ENCODE peak calls at places on chromosomes 6 and 20, in seven cellular contexts. One of them, this sample, is unnamed.

GRCh38 chr6:133814797-133815196 is 74.1 kb upstream of the TCF21 start:
- DNase-seq in stomach: no peak
- DNase-seq in esophagus muscularis mucosa: no peak
- DNase-seq in A549: no peak
- DNase-seq in GM12878: no peak
- DNase-seq in sigmoid colon: peak
- DNase-seq in ovary: peak
- DNase-seq in this sample: no peak

GRCh38 chr6:164023535-164023934 is 609.0 kb downstream of the QKI start:
- DNase-seq in esophagus muscularis mucosa: peak
- DNase-seq in stomach: no peak
- DNase-seq in ovary: no peak
- DNase-seq in GM12878: no peak
- DNase-seq in A549: no peak
- DNase-seq in sigmoid colon: no peak
- DNase-seq in this sample: no peak

GRCh38 chr6:159169557-159170332 is 545 bp downstream of the FNDC1 start:
- DNase-seq in GM12878: no peak
- DNase-seq in esophagus muscularis mucosa: no peak
- DNase-seq in ovary: no peak
- DNase-seq in stomach: no peak
- DNase-seq in A549: peak
- DNase-seq in sigmoid colon: peak
- DNase-seq in this sample: no peak

GRCh38 chr20:25539742-25540201 is 45.6 kb downstream of the NINL start:
- DNase-seq in stomach: no peak
- DNase-seq in GM12878: no peak
- DNase-seq in ovary: no peak
- DNase-seq in esophagus muscularis mucosa: no peak
- DNase-seq in sigmoid colon: no peak
- DNase-seq in A549: no peak
- DNase-seq in this sample: no peak

GRCh38 chr6:144659735-144660246 is 374.7 kb downstream of the UTRN start:
- DNase-seq in ovary: no peak
- DNase-seq in stomach: no peak
- DNase-seq in sigmoid colon: no peak
- DNase-seq in esophagus muscularis mucosa: no peak
- DNase-seq in A549: no peak
- DNase-seq in GM12878: no peak
- DNase-seq in this sample: no peak

GRCh38 chr20:57329608-57330221 is at the start of gene SPO11:
- DNase-seq in GM12878: no peak
- DNase-seq in A549: no peak
- DNase-seq in esophagus muscularis mucosa: peak
- DNase-seq in sigmoid colon: no peak
- DNase-seq in stomach: no peak
- DNase-seq in ovary: no peak
- DNase-seq in this sample: no peak

GRCh38 chr20:910840-911770 is 5.0 kb downstream of the ANGPT4 start:
- DNase-seq in esophagus muscularis mucosa: no peak
- DNase-seq in stomach: no peak
- DNase-seq in A549: no peak
- DNase-seq in sigmoid colon: no peak
- DNase-seq in GM12878: no peak
- DNase-seq in ovary: peak
- DNase-seq in this sample: peak

GRCh38 chr6:85323435-85324040 is 126.3 kb upstream of the NT5E start:
- DNase-seq in sigmoid colon: peak
- DNase-seq in GM12878: peak
- DNase-seq in stomach: peak
- DNase-seq in A549: peak
- DNase-seq in ovary: peak
- DNase-seq in esophagus muscularis mucosa: no peak
- DNase-seq in this sample: peak

GRCh38 chr6:104431096-104431495 is 428.6 kb downstream of the HACE1 start:
- DNase-seq in A549: no peak
- DNase-seq in ovary: no peak
- DNase-seq in esophagus muscularis mucosa: no peak
- DNase-seq in sigmoid colon: no peak
- DNase-seq in GM12878: no peak
- DNase-seq in stomach: no peak
- DNase-seq in this sample: no peak

GRCh38 chr6:119742188-119742803 is 392.7 kb upstream of the MAN1A1 start:
- DNase-seq in ovary: peak
- DNase-seq in sigmoid colon: no peak
- DNase-seq in GM12878: no peak
- DNase-seq in A549: no peak
- DNase-seq in esophagus muscularis mucosa: no peak
- DNase-seq in stomach: peak
- DNase-seq in this sample: peak

GRCh38 chr20:4875578-4876067 is 125.7 kb downstream of the SLC23A2 start:
- DNase-seq in A549: no peak
- DNase-seq in sigmoid colon: no peak
- DNase-seq in ovary: no peak
- DNase-seq in stomach: no peak
- DNase-seq in GM12878: peak
- DNase-seq in esophagus muscularis mucosa: no peak
- DNase-seq in this sample: no peak

GRCh38 chr20:63933646-63934045 is 22.6 kb downstream of the UCKL1 start:
- DNase-seq in A549: no peak
- DNase-seq in stomach: no peak
- DNase-seq in ovary: no peak
- DNase-seq in sigmoid colon: no peak
- DNase-seq in esophagus muscularis mucosa: no peak
- DNase-seq in GM12878: no peak
- DNase-seq in this sample: no peak

GRCh38 chr20:58851221-58851968 is 693 bp upstream of the GNAS-AS1 start:
- DNase-seq in GM12878: no peak
- DNase-seq in stomach: no peak
- DNase-seq in ovary: no peak
- DNase-seq in esophagus muscularis mucosa: no peak
- DNase-seq in A549: no peak
- DNase-seq in sigmoid colon: no peak
- DNase-seq in this sample: no peak

GRCh38 chr6:135344526-135344925 is 153.0 kb downstream of the AHI1 start:
- DNase-seq in stomach: no peak
- DNase-seq in sigmoid colon: no peak
- DNase-seq in A549: no peak
- DNase-seq in GM12878: no peak
- DNase-seq in ovary: no peak
- DNase-seq in esophagus muscularis mucosa: no peak
- DNase-seq in this sample: no peak

GRCh38 chr20:49725694-49726093 is 12.0 kb upstream of the B4GALT5 start:
- DNase-seq in esophagus muscularis mucosa: no peak
- DNase-seq in sigmoid colon: no peak
- DNase-seq in GM12878: no peak
- DNase-seq in ovary: no peak
- DNase-seq in stomach: no peak
- DNase-seq in A549: no peak
- DNase-seq in this sample: no peak

GRCh38 chr20:33666293-33667244 is at the start of gene ACTL10:
- DNase-seq in A549: no peak
- DNase-seq in ovary: peak
- DNase-seq in GM12878: peak
- DNase-seq in esophagus muscularis mucosa: peak
- DNase-seq in stomach: peak
- DNase-seq in sigmoid colon: peak
- DNase-seq in this sample: peak

GRCh38 chr20:63572071-63572787 is 1.8 kb downstream of the HELZ2 start:
- DNase-seq in ovary: no peak
- DNase-seq in GM12878: no peak
- DNase-seq in sigmoid colon: no peak
- DNase-seq in stomach: no peak
- DNase-seq in esophagus muscularis mucosa: no peak
- DNase-seq in A549: no peak
- DNase-seq in this sample: no peak

GRCh38 chr6:112332274-112332673 is 14.9 kb upstream of the RFPL4B start:
- DNase-seq in stomach: no peak
- DNase-seq in sigmoid colon: no peak
- DNase-seq in A549: no peak
- DNase-seq in GM12878: no peak
- DNase-seq in ovary: no peak
- DNase-seq in esophagus muscularis mucosa: no peak
- DNase-seq in this sample: no peak

GRCh38 chr6:112330071-112330876 is 16.9 kb upstream of the RFPL4B start:
- DNase-seq in ovary: no peak
- DNase-seq in esophagus muscularis mucosa: no peak
- DNase-seq in A549: no peak
- DNase-seq in stomach: no peak
- DNase-seq in sigmoid colon: no peak
- DNase-seq in GM12878: no peak
- DNase-seq in this sample: no peak

GRCh38 chr6:112331306-112331705 is 15.8 kb upstream of the RFPL4B start:
- DNase-seq in stomach: no peak
- DNase-seq in ovary: no peak
- DNase-seq in esophagus muscularis mucosa: no peak
- DNase-seq in A549: no peak
- DNase-seq in sigmoid colon: no peak
- DNase-seq in GM12878: no peak
- DNase-seq in this sample: no peak

GRCh38 chr6:112335736-112336135 is 11.4 kb upstream of the RFPL4B start:
- DNase-seq in A549: no peak
- DNase-seq in stomach: no peak
- DNase-seq in ovary: no peak
- DNase-seq in sigmoid colon: no peak
- DNase-seq in esophagus muscularis mucosa: no peak
- DNase-seq in GM12878: no peak
- DNase-seq in this sample: no peak

GRCh38 chr6:112330877-112331260 is 16.3 kb upstream of the RFPL4B start:
- DNase-seq in A549: no peak
- DNase-seq in esophagus muscularis mucosa: no peak
- DNase-seq in GM12878: no peak
- DNase-seq in sigmoid colon: no peak
- DNase-seq in ovary: no peak
- DNase-seq in stomach: no peak
- DNase-seq in this sample: no peak
- H3K4me3 ChIP-seq in A549: no peak
- H3K4me3 ChIP-seq in esophagus muscularis mucosa: no peak
- H3K4me3 ChIP-seq in GM12878: no peak
- H3K4me3 ChIP-seq in sigmoid colon: no peak
- H3K4me3 ChIP-seq in ovary: no peak
- H3K4me3 ChIP-seq in stomach: no peak
- H3K4me3 ChIP-seq in this sample: no peak

DNA sequence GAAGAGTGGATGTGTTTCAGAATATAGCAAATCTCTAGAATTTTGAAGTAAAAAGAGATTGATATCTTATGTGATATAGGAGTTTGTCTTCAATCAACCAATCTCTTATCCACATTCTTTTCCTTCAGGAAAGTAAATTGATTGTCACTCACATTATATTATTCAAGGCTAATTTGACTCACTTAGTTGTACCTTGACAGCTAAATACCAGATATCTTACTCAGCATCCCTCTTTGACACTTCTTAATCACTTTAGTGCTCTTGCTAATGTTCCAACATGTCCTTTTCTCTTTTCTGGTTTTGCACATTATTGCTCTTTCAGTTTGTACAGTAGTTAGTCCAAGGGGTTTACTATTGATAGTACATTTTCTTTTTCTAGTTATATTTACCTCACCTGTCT is 286.9 kb upstream of the PTCHD4 start:
- DNase-seq in A549: no peak
- DNase-seq in sigmoid colon: no peak
- DNase-seq in stomach: no peak
- DNase-seq in ovary: no peak
- DNase-seq in esophagus muscularis mucosa: no peak
- DNase-seq in GM12878: no peak
- DNase-seq in this sample: no peak
- TF ChIP-seq EP300 in A549: no peak
- TF ChIP-seq EP300 in sigmoid colon: no peak
- TF ChIP-seq EP300 in stomach: no peak
- TF ChIP-seq EP300 in ovary: no peak
- TF ChIP-seq EP300 in esophagus muscularis mucosa: no peak
- TF ChIP-seq EP300 in GM12878: no peak
- TF ChIP-seq EP300 in this sample: no peak

GRCh38 chr6:40586369-40586768 is 795 bp downstream of the LRFN2 start:
- DNase-seq in ovary: no peak
- DNase-seq in GM12878: no peak
- DNase-seq in esophagus muscularis mucosa: no peak
- DNase-seq in sigmoid colon: no peak
- DNase-seq in stomach: no peak
- DNase-seq in A549: no peak
- DNase-seq in this sample: no peak

GRCh38 chr6:40586800-40587201 is 363 bp downstream of the LRFN2 start:
- DNase-seq in ovary: peak
- DNase-seq in GM12878: no peak
- DNase-seq in stomach: peak
- DNase-seq in A549: no peak
- DNase-seq in sigmoid colon: no peak
- DNase-seq in esophagus muscularis mucosa: no peak
- DNase-seq in this sample: no peak

GRCh38 chr6:40588480-40588879 is 1.3 kb upstream of the LRFN2 start:
- DNase-seq in A549: no peak
- DNase-seq in esophagus muscularis mucosa: no peak
- DNase-seq in sigmoid colon: no peak
- DNase-seq in stomach: no peak
- DNase-seq in GM12878: no peak
- DNase-seq in ovary: no peak
- DNase-seq in this sample: no peak

GRCh38 chr6:40587240-40588069 is at the start of gene LRFN2:
- DNase-seq in esophagus muscularis mucosa: no peak
- DNase-seq in A549: peak
- DNase-seq in ovary: peak
- DNase-seq in stomach: peak
- DNase-seq in GM12878: no peak
- DNase-seq in sigmoid colon: peak
- DNase-seq in this sample: peak

GRCh38 chr6:40588070-40588384 is 863 bp upstream of the LRFN2 start:
- DNase-seq in stomach: no peak
- DNase-seq in A549: no peak
- DNase-seq in GM12878: no peak
- DNase-seq in sigmoid colon: no peak
- DNase-seq in esophagus muscularis mucosa: no peak
- DNase-seq in ovary: no peak
- DNase-seq in this sample: no peak
- H3K4me3 ChIP-seq in stomach: peak
- H3K4me3 ChIP-seq in A549: peak
- H3K4me3 ChIP-seq in GM12878: no peak
- H3K4me3 ChIP-seq in sigmoid colon: peak
- H3K4me3 ChIP-seq in esophagus muscularis mucosa: peak
- H3K4me3 ChIP-seq in ovary: peak
- H3K4me3 ChIP-seq in this sample: no peak

GRCh38 chr6:2871922-2872321 is 30.3 kb upstream of the SERPINB1 start:
- DNase-seq in GM12878: no peak
- DNase-seq in ovary: no peak
- DNase-seq in esophagus muscularis mucosa: no peak
- DNase-seq in A549: no peak
- DNase-seq in stomach: no peak
- DNase-seq in sigmoid colon: no peak
- DNase-seq in this sample: no peak

GRCh38 chr6:2872417-2873358 is 30.4 kb downstream of the SERPINB9 start:
- DNase-seq in esophagus muscularis mucosa: peak
- DNase-seq in GM12878: no peak
- DNase-seq in ovary: no peak
- DNase-seq in stomach: no peak
- DNase-seq in sigmoid colon: no peak
- DNase-seq in A549: no peak
- DNase-seq in this sample: no peak

GRCh38 chr6:2870046-2870636 is 28.5 kb upstream of the SERPINB1 start:
- DNase-seq in stomach: no peak
- DNase-seq in esophagus muscularis mucosa: peak
- DNase-seq in sigmoid colon: no peak
- DNase-seq in A549: no peak
- DNase-seq in GM12878: no peak
- DNase-seq in ovary: no peak
- DNase-seq in this sample: no peak

GRCh38 chr6:2868637-2869379 is 27.1 kb upstream of the SERPINB1 start:
- DNase-seq in stomach: no peak
- DNase-seq in GM12878: no peak
- DNase-seq in A549: no peak
- DNase-seq in sigmoid colon: no peak
- DNase-seq in ovary: no peak
- DNase-seq in esophagus muscularis mucosa: peak
- DNase-seq in this sample: no peak

GRCh38 chr6:2871102-2871501 is 29.4 kb upstream of the SERPINB1 start:
- DNase-seq in esophagus muscularis mucosa: no peak
- DNase-seq in GM12878: no peak
- DNase-seq in ovary: no peak
- DNase-seq in A549: no peak
- DNase-seq in sigmoid colon: no peak
- DNase-seq in stomach: no peak
- DNase-seq in this sample: no peak
- TF ChIP-seq EP300 in esophagus muscularis mucosa: no peak
- TF ChIP-seq EP300 in GM12878: no peak
- TF ChIP-seq EP300 in ovary: no peak
- TF ChIP-seq EP300 in A549: no peak
- TF ChIP-seq EP300 in sigmoid colon: no peak
- TF ChIP-seq EP300 in stomach: no peak
- TF ChIP-seq EP300 in this sample: no peak